ENCODE peak calls at places on chromosomes 13 and 19, in nine cellular contexts. F, E, N, Y, I, W, H, D and P are unnamed samples.
A peak's percentile ranks its signal among the peaks of the same experiment; 100 is the strongest.

GRCh38 chr13:106533101-106533939 is 2.1 kb downstream of the EFNB2 start:
- DNase-seq in F (peak; percentile 85), E (peak; percentile 65), N (no peak), Y (no peak), I (peak; percentile 64), W (peak; percentile 88), H (no peak), D (peak; percentile 72), P (peak; percentile 94)

GRCh38 chr19:893775-894090 is 449 bp downstream of the RNU6-9 start:
- DNase-seq in F (no peak), E (no peak), N (no peak), Y (no peak), I (no peak), W (no peak), H (no peak), D (no peak), P (no peak)

GRCh38 chr13:21691500-21691899 is 20.6 kb downstream of the FGF9 start:
- DNase-seq in F (no peak), E (no peak), N (no peak), Y (no peak), I (no peak), W (no peak), H (no peak), D (no peak), P (no peak)

GRCh38 chr19:31334101-31334848 is 15.0 kb downstream of the TSHZ3 start:
- DNase-seq in F (no peak), E (no peak), N (no peak), Y (no peak), I (peak; percentile 49), W (peak; percentile 45), H (no peak), D (no peak), P (no peak)

GRCh38 chr19:47232422-47233211 is 1.6 kb upstream of the BBC3 start:
- DNase-seq in F (no peak), E (peak; percentile 56), N (no peak), Y (no peak), I (peak; percentile 58), W (no peak), H (no peak), D (no peak), P (no peak)

GRCh38 chr19:38734426-38735256 is 9.6 kb downstream of the CAPN12 start:
- DNase-seq in F (no peak), E (no peak), N (no peak), Y (peak; percentile 64), I (peak; percentile 74), W (no peak), H (no peak), D (no peak), P (no peak)

GRCh38 chr19:33704271-33704670 is 82.5 kb downstream of the CHST8 start:
- DNase-seq in F (no peak), E (no peak), N (no peak), Y (no peak), I (no peak), W (no peak), H (no peak), D (no peak), P (no peak)

GRCh38 chr13:39588384-39588783 is 14.6 kb downstream of the LHFPL6 start:
- DNase-seq in F (no peak), E (no peak), N (no peak), Y (no peak), I (no peak), W (no peak), H (no peak), D (no peak), P (no peak)

GRCh38 chr13:52010890-52011689 is at the start of gene ATP7B:
- DNase-seq in F (peak; percentile 60), E (peak; percentile 17), N (peak; percentile 17), Y (no peak), I (no peak), W (peak; percentile 81), H (peak; percentile 33), D (no peak), P (no peak)

GRCh38 chr19:4802711-4803110 is 11.2 kb downstream of the FEM1A start:
- DNase-seq in F (no peak), E (no peak), N (no peak), Y (no peak), I (no peak), W (no peak), H (no peak), D (no peak), P (no peak)

GRCh38 chr13:36395280-36395679 is 37.0 kb upstream of the CCNA1 start:
- DNase-seq in F (no peak), E (peak; percentile 60), N (no peak), Y (no peak), I (peak; percentile 27), W (peak; percentile 52), H (peak; percentile 21), D (no peak), P (no peak)

GRCh38 chr13:109844396-109844795 is 58.0 kb upstream of the IRS2 start:
- DNase-seq in F (no peak), E (no peak), N (no peak), Y (no peak), I (peak; percentile 20), W (peak; percentile 10), H (no peak), D (no peak), P (no peak)

GRCh38 chr13:113404366-113404722 is 40.4 kb upstream of the GRTP1 start:
- DNase-seq in F (no peak), E (no peak), N (no peak), Y (no peak), I (no peak), W (no peak), H (no peak), D (no peak), P (peak; percentile 74)

GRCh38 chr19:51066393-51066792 is 1.5 kb upstream of the KLK13 start:
- DNase-seq in F (no peak), E (no peak), N (no peak), Y (no peak), I (no peak), W (no peak), H (no peak), D (no peak), P (no peak)

GRCh38 chr13:111659236-111659635 is 338.8 kb downstream of the TEX29 start:
- DNase-seq in F (no peak), E (no peak), N (no peak), Y (no peak), I (no peak), W (no peak), H (no peak), D (peak; percentile 25), P (no peak)

GRCh38 chr19:47094557-47095517 is 18.7 kb downstream of the ZC3H4 start:
- DNase-seq in F (no peak), E (no peak), N (peak; percentile 24), Y (no peak), I (no peak), W (no peak), H (no peak), D (no peak), P (no peak)

GRCh38 chr19:3161453-3161852 is 17.1 kb upstream of the S1PR4 start:
- DNase-seq in F (no peak), E (peak; percentile 69), N (no peak), Y (no peak), I (peak; percentile 70), W (no peak), H (no peak), D (no peak), P (no peak)